ENCODE peak calls at places on chromosomes 11 and 22, in seven cellular contexts. M is A549, J is choroid plexus epithelial cell, L is K562, P is thyroid gland, Q is IMR-90, E is fibroblast of pulmonary artery. C is an unnamed sample.

GRCh38 chr22:44047891-44048301 is 23.8 kb downstream of the PARVB start:
- DNase-seq in P (no peak), M (no peak), Q (no peak), E (no peak), L (no peak), J (no peak), C (no peak)

GRCh38 chr11:68040121-68040956 is 1.5 kb downstream of the TCIRG1 start:
- DNase-seq in P (peak; percentile 71), Q (peak; percentile 73), E (peak; percentile 79), J (peak; percentile 73), L (peak; percentile 51), M (peak; percentile 51), C (peak; percentile 45)

GRCh38 chr11:70394211-70394950 is 3.9 kb upstream of the CTTN start:
- DNase-seq in Q (no peak), L (no peak), J (no peak), P (no peak), M (no peak), E (no peak), C (no peak)

GRCh38 chr11:8564526-8564925 is 29.5 kb downstream of the STK33 start:
- DNase-seq in J (no peak), E (no peak), L (no peak), M (no peak), Q (no peak), P (no peak), C (no peak)

GRCh38 chr22:41846268-41847002 is 13.5 kb downstream of the SREBF2 start:
- DNase-seq in M (no peak), Q (no peak), E (no peak), P (no peak), J (no peak), L (peak; percentile 62), C (no peak)

GRCh38 chr11:127627629-127628462 is 627.3 kb upstream of the KIRREL3 start:
- DNase-seq in E (no peak), Q (peak; percentile 4), M (no peak), J (no peak), L (no peak), P (peak; percentile 73), C (no peak)

GRCh38 chr11:124074554-124074953 is 33.4 kb upstream of the OR10G7 start:
- DNase-seq in J (no peak), M (no peak), P (no peak), Q (no peak), L (no peak), E (no peak), C (no peak)

GRCh38 chr22:35928273-35928798 is 100.3 kb downstream of the RBFOX2 start:
- DNase-seq in P (peak; percentile 14), E (no peak), M (no peak), Q (no peak), J (no peak), L (no peak), C (no peak)

GRCh38 chr22:27545071-27545470 is 256.5 kb downstream of the MN1 start:
- DNase-seq in Q (no peak), M (no peak), L (no peak), E (no peak), P (no peak), J (no peak), C (no peak)

GRCh38 chr11:130726234-130726559 is 190.1 kb downstream of the SNX19 start:
- DNase-seq in J (peak; percentile 58), P (peak; percentile 44), E (peak; percentile 77), L (no peak), M (no peak), Q (peak; percentile 65), C (peak; percentile 28)

GRCh38 chr11:87097582-87097981 is 59.8 kb downstream of the TMEM135 start:
- DNase-seq in J (peak; percentile 69), P (peak; percentile 55), Q (peak; percentile 27), E (peak; percentile 50), L (peak; percentile 62), M (peak; percentile 50), C (peak; percentile 22)

GRCh38 chr22:37273126-37273845 is 9.0 kb upstream of the CYTH4 start:
- DNase-seq in M (no peak), Q (peak; percentile 79), E (peak; percentile 68), J (peak; percentile 77), L (peak; percentile 35), P (no peak), C (peak; percentile 74)

GRCh38 chr11:69969890-69970784 is 108.0 kb upstream of the ANO1 start:
- DNase-seq in M (no peak), L (peak; percentile 77), P (no peak), Q (no peak), E (no peak), J (peak; percentile 18), C (no peak)

GRCh38 chr11:67354314-67355022 is 1.1 kb upstream of the POLD4 start:
- DNase-seq in E (peak; percentile 97), P (no peak), M (peak; percentile 96), Q (peak; percentile 98), J (peak; percentile 84), L (peak; percentile 89), C (peak; percentile 97)

GRCh38 chr11:112016765-112017356 is 8.3 kb upstream of the DLAT start:
- DNase-seq in P (no peak), E (peak; percentile 74), M (no peak), L (no peak), Q (peak; percentile 50), J (peak; percentile 40), C (no peak)

GRCh38 chr22:29216873-29217666 is 11.4 kb downstream of the EMID1 start:
- DNase-seq in Q (peak; percentile 78), L (peak; percentile 7), J (peak; percentile 76), M (no peak), E (peak; percentile 75), P (peak; percentile 37), C (no peak)

GRCh38 chr22:19514831-19515565 is 9.2 kb downstream of the CLDN5 start:
- DNase-seq in L (no peak), J (peak; percentile 54), Q (peak; percentile 31), M (no peak), E (peak; percentile 5), P (no peak), C (peak; percentile 46)

GRCh38 chr11:15170170-15170569 is 55.4 kb downstream of the INSC start:
- DNase-seq in L (no peak), Q (peak; percentile 54), E (no peak), P (no peak), M (no peak), J (no peak), C (no peak)

GRCh38 chr11:71370895-71371673 is 77.1 kb downstream of the DHCR7 start:
- DNase-seq in E (no peak), L (no peak), P (no peak), Q (no peak), M (no peak), J (no peak), C (no peak)

GRCh38 chr22:44711701-44712100 is 9.7 kb downstream of the PRR5 start:
- DNase-seq in P (no peak), Q (no peak), J (no peak), L (no peak), E (no peak), M (no peak), C (no peak)

GRCh38 chr22:27857441-27857840 is 55.9 kb upstream of the MN1 start:
- DNase-seq in L (no peak), J (no peak), P (no peak), E (no peak), M (no peak), Q (peak; percentile 72), C (no peak)

GRCh38 chr11:33324211-33324985 is 67.2 kb downstream of the HIPK3 start:
- DNase-seq in M (no peak), E (no peak), Q (no peak), P (no peak), L (no peak), J (no peak), C (no peak)

GRCh38 chr22:46737976-46738641 is at the start of gene CERK:
- DNase-seq in J (peak; percentile 69), L (peak; percentile 87), Q (peak; percentile 62), P (peak; percentile 79), M (peak; percentile 41), E (peak; percentile 71), C (no peak)

GRCh38 chr11:12717851-12718291 is 43.6 kb downstream of the TEAD1 start:
- DNase-seq in P (no peak), J (peak; percentile 32), E (no peak), M (no peak), Q (no peak), L (no peak), C (no peak)
- H3K4me3 ChIP-seq in P (no peak overlapping the region), J (no peak overlapping the region), E (no peak overlapping the region), M (no peak overlapping the region), Q (no peak overlapping the region), L (no peak overlapping the region), C (no peak overlapping the region)

GRCh38 chr11:2837096-2837601 is 48.4 kb downstream of the CDKN1C start:
- DNase-seq in Q (peak; percentile 11), E (peak; percentile 21), L (peak; percentile 85), M (peak; percentile 28), P (peak; percentile 91), J (peak; percentile 25), C (peak; percentile 3)
- TF ChIP-seq CTCF in Q (peak; percentile 23), E (peak; percentile 17), L (peak; percentile 67), M (no peak), P (peak; percentile 18), J (peak; percentile 33), C (peak; percentile 48)

DNA sequence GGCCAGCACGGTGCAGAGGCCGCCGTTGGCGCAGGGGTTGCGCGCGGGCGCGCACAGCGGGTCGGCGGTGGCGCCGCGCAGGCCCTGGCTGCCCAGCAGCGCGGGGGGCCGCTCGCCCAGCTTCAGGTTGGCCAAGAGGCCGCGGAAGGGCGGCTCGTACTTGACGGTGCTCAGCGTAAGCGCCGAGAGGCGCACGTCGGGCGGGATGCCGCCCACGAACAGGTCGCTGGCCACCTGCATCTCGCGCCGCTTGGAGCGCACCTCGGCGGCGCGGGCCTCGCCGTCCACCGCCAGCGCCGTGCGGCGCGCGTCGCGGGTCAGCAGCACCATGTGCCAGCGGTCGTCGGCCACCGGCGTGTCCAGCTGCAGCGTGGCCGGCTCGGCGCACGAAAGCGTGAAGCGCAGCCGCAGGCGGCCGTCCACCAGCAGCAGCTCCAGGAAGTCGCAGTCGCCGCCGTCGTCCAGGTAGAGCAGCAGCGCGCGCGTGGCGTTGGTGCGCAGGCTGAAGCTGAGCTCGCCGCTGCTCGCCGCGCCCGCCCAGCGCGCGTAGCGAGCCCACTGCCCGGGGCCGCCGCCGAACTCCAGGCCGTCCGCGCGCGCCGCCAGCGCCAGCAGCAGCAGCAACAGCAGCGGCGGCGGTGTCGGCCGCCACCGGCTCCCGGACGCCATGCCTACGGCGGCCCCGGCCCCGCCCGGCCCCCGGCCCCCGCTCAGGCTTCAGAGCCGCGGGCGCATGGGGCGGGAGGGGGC is 9.8 kb downstream of the NRXN2 start:
- DNase-seq in M (no peak), J (peak; percentile 55), L (peak; percentile 33), E (peak; percentile 44), P (peak; percentile 63), Q (peak; percentile 37), C (no peak)
- H3K4me3 ChIP-seq in M (peak overlapping the region; percentile 33), J (no peak overlapping the region), L (no peak overlapping the region), E (no peak overlapping the region), P (no peak overlapping the region), Q (no peak overlapping the region), C (no peak overlapping the region)

DNA sequence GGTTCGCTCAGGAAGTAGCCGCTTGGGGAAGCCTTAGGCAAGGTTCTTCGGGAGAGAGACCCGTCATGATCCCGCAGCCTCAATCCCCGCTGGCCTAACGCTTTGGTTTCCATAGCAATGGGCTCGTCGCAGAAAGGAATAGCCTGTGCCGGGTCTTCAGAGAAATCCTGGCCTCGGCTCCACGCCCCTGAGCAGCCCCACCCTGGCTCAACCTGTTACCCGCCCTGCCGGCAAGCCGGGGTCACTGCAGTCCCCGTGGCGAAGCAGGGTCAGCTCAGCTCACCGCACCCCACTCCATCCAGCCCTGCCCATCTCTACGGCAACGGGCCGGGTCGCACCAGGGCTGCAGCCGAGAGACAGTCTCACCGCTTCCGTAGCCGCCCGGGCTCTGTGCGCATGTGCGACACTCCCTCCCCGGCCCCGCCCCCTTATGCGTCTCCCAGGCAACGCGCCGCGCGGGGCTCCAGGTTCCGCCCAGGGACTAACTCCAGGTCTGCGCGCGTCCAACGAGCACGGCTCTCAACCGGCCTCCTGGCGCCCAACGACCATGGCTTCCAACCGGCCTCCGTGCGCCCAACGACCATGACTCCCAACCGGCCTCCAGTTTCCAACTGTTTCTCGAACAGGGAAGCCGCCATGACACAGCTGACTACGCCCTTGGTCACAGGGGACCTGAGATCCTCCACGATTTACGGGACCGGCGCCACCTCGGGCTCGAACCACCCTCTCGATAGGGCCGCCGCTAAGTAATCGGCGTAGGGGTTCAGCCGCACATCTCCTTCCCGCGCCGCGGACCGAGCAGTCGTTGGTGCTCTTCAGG is at the start of gene DUSP18:
- DNase-seq in Q (peak; percentile 79), E (peak; percentile 89), J (peak; percentile 88), L (peak; percentile 96), M (peak; percentile 93), P (peak; percentile 92), C (peak; percentile 86)
- TF ChIP-seq CTCF in Q (peak; percentile 29), E (peak; percentile 9), J (peak; percentile 43), L (peak; percentile 59), M (no peak), P (no peak), C (peak; percentile 54)

C was measured in brain microvascular endothelial cell.